ENCODE peak calls at places on chromosomes 1 and 21, in nine cellular contexts. G is epithelial cell of esophagus, D is prostate gland, B is RWPE1, Q is transverse colon, X is thoracic aorta, Z is upper lobe of left lung, P is Caco-2, I is endothelial cell of umbilical vein. N is an unnamed sample.

GRCh38 chr1:117368116-117369108 is 1.2 kb downstream of the MAN1A2 start:
- DNase-seq in G (peak; percentile 67), D (no peak), B (no peak), Q (no peak), X (no peak), Z (no peak), P (no peak), I (peak; percentile 47), N (no peak)

GRCh38 chr1:20324704-20325406 is 34.2 kb downstream of the VWA5B1 start:
- DNase-seq in G (no peak), D (no peak), B (no peak), Q (no peak), X (no peak), Z (no peak), P (no peak), I (no peak), N (no peak)

GRCh38 chr1:10727703-10728348 is 68.6 kb downstream of the CASZ1 start:
- DNase-seq in G (no peak), D (no peak), B (no peak), Q (no peak), X (no peak), Z (no peak), P (no peak), I (no peak), N (no peak)

GRCh38 chr1:146034976-146035469 is 13.5 kb upstream of the HJV start:
- DNase-seq in G (no peak), D (no peak), B (no peak), Q (no peak), X (no peak), Z (no peak), P (peak; percentile 58), I (no peak), N (no peak)

GRCh38 chr21:43899307-43900077 is 34.5 kb downstream of the AGPAT3 start:
- DNase-seq in G (no peak), D (no peak), B (no peak), Q (no peak), X (no peak), Z (peak; percentile 62), P (no peak), I (no peak), N (no peak)

GRCh38 chr1:230077436-230078221 is 10.6 kb downstream of the GALNT2 start:
- DNase-seq in G (peak; percentile 33), D (no peak), B (no peak), Q (no peak), X (no peak), Z (no peak), P (no peak), I (no peak), N (no peak)

GRCh38 chr1:36393686-36394085 is 4.0 kb downstream of the LSM10 start:
- DNase-seq in G (no peak), D (no peak), B (no peak), Q (no peak), X (no peak), Z (no peak), P (no peak), I (no peak), N (no peak)

GRCh38 chr1:243249214-243249613 is 5.9 kb downstream of the CEP170 start:
- DNase-seq in G (no peak), D (no peak), B (no peak), Q (no peak), X (no peak), Z (no peak), P (no peak), I (no peak), N (no peak)

GRCh38 chr1:46615088-46615487 is 1.5 kb downstream of the MOB3C start:
- DNase-seq in G (peak; percentile 25), D (no peak), B (no peak), Q (no peak), X (no peak), Z (no peak), P (no peak), I (no peak), N (no peak)

GRCh38 chr1:39707506-39707905 is 16.3 kb upstream of the HPCAL4 start:
- DNase-seq in G (no peak), D (no peak), B (no peak), Q (no peak), X (no peak), Z (no peak), P (no peak), I (no peak), N (no peak)

GRCh38 chr1:81547912-81548303 is 252.8 kb upstream of the ADGRL2 start:
- DNase-seq in G (no peak), D (no peak), B (no peak), Q (no peak), X (no peak), Z (no peak), P (no peak), I (no peak), N (no peak)

GRCh38 chr1:244254467-244254866 is 197.2 kb downstream of the ADSS2 start:
- DNase-seq in G (no peak), D (no peak), B (no peak), Q (peak; percentile 13), X (no peak), Z (no peak), P (no peak), I (no peak), N (no peak)

GRCh38 chr1:223759273-223759672 is 46.9 kb downstream of the CAPN2 start:
- DNase-seq in G (no peak), D (no peak), B (no peak), Q (no peak), X (no peak), Z (no peak), P (no peak), I (no peak), N (no peak)

GRCh38 chr1:248884632-248885295 is 21.3 kb upstream of the PGBD2 start:
- DNase-seq in G (no peak), D (no peak), B (no peak), Q (no peak), X (no peak), Z (no peak), P (no peak), I (no peak), N (no peak)
- TF ChIP-seq CTCF in G (no peak), D (no peak), B (no peak), Q (no peak), X (no peak), Z (no peak), P (peak; percentile 18), I (no peak), N (no peak)

DNA sequence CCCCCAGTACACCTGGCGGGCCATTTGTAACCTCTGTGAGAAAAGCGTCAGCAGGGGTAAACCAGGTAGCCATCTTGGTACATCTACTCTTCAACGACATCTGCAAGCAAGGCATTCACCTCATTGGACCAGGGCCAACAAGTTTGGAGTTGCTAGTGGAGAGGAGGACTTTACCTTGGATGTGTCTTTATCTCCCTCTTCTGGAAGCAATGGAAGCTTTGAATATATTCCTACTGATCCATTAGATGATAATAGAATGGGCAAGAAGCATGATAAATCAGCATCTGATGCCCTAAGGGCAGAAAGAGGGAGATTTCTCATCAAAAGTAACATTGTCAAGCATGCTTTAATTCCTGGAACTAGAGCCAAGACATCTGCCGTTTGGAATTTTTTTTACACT is 2.5 kb downstream of the ZBED6 start:
- DNase-seq in G (peak; percentile 75), D (no peak), B (peak; percentile 42), Q (peak; percentile 19), X (no peak), Z (no peak), P (no peak), I (no peak), N (no peak)
- TF ChIP-seq CTCF in G (peak; percentile 50), D (no peak), B (no peak), Q (no peak), X (no peak), Z (no peak), P (no peak), I (no peak), N (no peak)

DNA sequence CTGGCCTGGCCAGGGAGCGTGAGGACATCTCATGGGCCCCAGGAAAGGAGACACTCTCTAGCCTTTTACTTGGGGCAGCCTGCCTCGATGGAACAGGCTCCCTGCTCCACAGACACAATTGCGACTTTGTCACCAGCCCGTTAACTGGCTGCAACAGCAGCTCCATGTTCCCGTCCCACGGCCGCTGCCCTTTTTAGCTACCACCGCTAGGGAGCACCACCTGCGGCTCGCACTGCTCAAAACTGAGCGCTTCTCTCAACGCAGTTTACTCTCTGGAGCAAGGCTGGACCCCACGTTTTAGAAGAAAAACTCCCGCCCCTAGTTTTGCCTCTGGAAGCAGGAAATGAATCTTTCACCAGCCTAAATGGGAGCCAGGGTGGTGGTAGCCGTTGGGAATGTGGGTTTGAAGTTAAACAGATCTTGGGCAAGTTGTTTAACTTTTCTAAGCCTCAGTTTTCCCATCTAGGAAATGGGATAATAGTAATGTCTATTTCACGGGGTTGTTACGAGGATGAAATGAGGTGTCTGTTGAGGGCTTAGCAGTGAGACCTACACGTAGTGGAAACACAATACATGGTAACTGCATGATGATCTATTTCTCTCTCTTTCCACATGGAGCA is 3.5 kb upstream of the LRRC38 start:
- DNase-seq in G (no peak), D (no peak), B (no peak), Q (no peak), X (no peak), Z (no peak), P (no peak), I (no peak), N (no peak)
- TF ChIP-seq CTCF in G (peak; percentile 23), D (peak; percentile 21), B (peak; percentile 15), Q (peak; percentile 18), X (no peak), Z (peak; percentile 39), P (no peak), I (no peak), N (no peak)

GRCh38 chr21:39022035-39022900 is 161.0 kb downstream of the PSMG1 start:
- DNase-seq in G (no peak), D (no peak), B (no peak), Q (no peak), X (no peak), Z (peak; percentile 32), P (no peak), I (no peak), N (no peak)

GRCh38 chr21:39024538-39024937 is 158.7 kb downstream of the PSMG1 start:
- DNase-seq in G (no peak), D (no peak), B (no peak), Q (no peak), X (no peak), Z (no peak), P (no peak), I (no peak), N (no peak)

GRCh38 chr21:39021475-39021832 is 161.8 kb downstream of the PSMG1 start:
- DNase-seq in G (no peak), D (no peak), B (no peak), Q (no peak), X (no peak), Z (peak; percentile 21), P (no peak), I (no peak), N (no peak)

GRCh38 chr21:39025198-39025597 is 158.1 kb downstream of the PSMG1 start:
- DNase-seq in G (no peak), D (no peak), B (no peak), Q (no peak), X (no peak), Z (no peak), P (no peak), I (no peak), N (no peak)

GRCh38 chr21:39022901-39023693 is 160.2 kb downstream of the PSMG1 start:
- DNase-seq in G (no peak), D (no peak), B (no peak), Q (no peak), X (peak; percentile 62), Z (peak; percentile 93), P (no peak), I (no peak), N (no peak)
- TF ChIP-seq CTCF in G (peak; percentile 13), D (no peak), B (no peak), Q (no peak), X (no peak), Z (peak; percentile 33), P (peak; percentile 45), I (no peak), N (no peak)